ENCODE peak calls at places on chromosomes 6 and 20, in nine cellular contexts. P is astrocyte of the cerebellum, N is foreskin keratinocyte, E is lung, O is type B pancreatic cell, I is DND-41, U is PC-9, S is fibroblast of lung, Q is neural crest cell. F is an unnamed sample.

GRCh38 chr6:27901801-27902200 is 10.4 kb downstream of the OR2B2 start:
- DNase-seq in P (no peak), N (no peak), E (no peak), O (no peak), I (no peak), U (no peak), S (no peak), Q (no peak), F (no peak)

GRCh38 chr6:107735906-107736635 is 88.0 kb downstream of the SCML4 start:
- DNase-seq in P (no peak), N (no peak), E (no peak), O (no peak), I (no peak), U (no peak), S (no peak), Q (no peak), F (no peak)

GRCh38 chr20:43744966-43745733 is 18.3 kb upstream of the GTSF1L start:
- DNase-seq in P (no peak), N (no peak), E (no peak), O (no peak), I (no peak), U (no peak), S (no peak), Q (no peak), F (no peak)

GRCh38 chr6:12911387-12911960 is 194.9 kb downstream of the PHACTR1 start:
- DNase-seq in P (peak), N (no peak), E (no peak), O (no peak), I (no peak), U (no peak), S (peak), Q (no peak), F (no peak)

GRCh38 chr6:27684264-27685211 is 211.6 kb upstream of the ZNF184 start:
- DNase-seq in P (peak), N (peak), E (no peak), O (no peak), I (peak), U (peak), S (peak), Q (no peak), F (no peak)

GRCh38 chr20:38130687-38131587 is 34.1 kb downstream of the TGM2 start:
- DNase-seq in P (no peak), N (no peak), E (no peak), O (no peak), I (no peak), U (no peak), S (no peak), Q (no peak), F (no peak)

GRCh38 chr6:22146581-22147468 is 150.0 kb downstream of the PRL start:
- DNase-seq in P (no peak), N (no peak), E (no peak), O (no peak), I (peak), U (no peak), S (no peak), Q (no peak), F (no peak)

GRCh38 chr6:100806280-100806679 is 74.8 kb downstream of the ASCC3 start:
- DNase-seq in P (no peak), N (no peak), E (no peak), O (no peak), I (no peak), U (no peak), S (peak), Q (no peak), F (no peak)

GRCh38 chr20:22686097-22686496 is 101.7 kb upstream of the FOXA2 start:
- DNase-seq in P (no peak), N (no peak), E (peak), O (no peak), I (no peak), U (peak), S (peak), Q (peak), F (no peak)

GRCh38 chr6:131787079-131787478 is 20.7 kb upstream of the ENPP1 start:
- DNase-seq in P (no peak), N (no peak), E (no peak), O (no peak), I (no peak), U (no peak), S (peak), Q (no peak), F (no peak)

GRCh38 chr20:63697868-63698545 is 1.6 kb downstream of the TNFRSF6B start:
- DNase-seq in P (no peak), N (no peak), E (no peak), O (no peak), I (no peak), U (no peak), S (no peak), Q (no peak), F (no peak)

GRCh38 chr6:150514806-150515362 is 84.8 kb upstream of the PLEKHG1 start:
- DNase-seq in P (no peak), N (no peak), E (no peak), O (no peak), I (no peak), U (no peak), S (no peak), Q (no peak), F (no peak)

GRCh38 chr6:73710470-73710869 is 14.5 kb downstream of the CD109 start:
- DNase-seq in P (peak), N (peak), E (no peak), O (no peak), I (no peak), U (peak), S (peak), Q (no peak), F (no peak)

GRCh38 chr6:127518710-127519468 is at the start of gene MTCL3:
- DNase-seq in P (peak), N (no peak), E (no peak), O (peak), I (no peak), U (no peak), S (peak), Q (peak), F (no peak)

GRCh38 chr20:10388571-10388970 is 45.5 kb downstream of the MKKS start:
- DNase-seq in P (no peak), N (no peak), E (no peak), O (no peak), I (no peak), U (no peak), S (no peak), Q (no peak), F (no peak)

GRCh38 chr6:101931766-101932165 is 538.3 kb downstream of the GRIK2 start:
- DNase-seq in P (no peak), N (peak), E (no peak), O (no peak), I (no peak), U (no peak), S (no peak), Q (no peak), F (no peak)

GRCh38 chr20:63096681-63097335 is 90.0 kb upstream of the BHLHE23 start:
- DNase-seq in P (no peak), N (no peak), E (no peak), O (peak), I (no peak), U (no peak), S (no peak), Q (no peak), F (no peak)

GRCh38 chr6:36442671-36443497 is at the start of the genes KCTD20 and PXT1:
- DNase-seq in P (peak), N (peak), E (peak), O (peak), I (peak), U (peak), S (peak), Q (peak), F (peak)

GRCh38 chr6:157675859-157676640 is 147.0 kb upstream of the SNX9 start:
- DNase-seq in P (no peak), N (no peak), E (no peak), O (no peak), I (no peak), U (no peak), S (peak), Q (no peak), F (no peak)

GRCh38 chr6:44896701-44897100 is 431.4 kb upstream of the RUNX2 start:
- DNase-seq in P (no peak), N (no peak), E (no peak), O (no peak), I (no peak), U (no peak), S (no peak), Q (no peak), F (no peak)

DNA sequence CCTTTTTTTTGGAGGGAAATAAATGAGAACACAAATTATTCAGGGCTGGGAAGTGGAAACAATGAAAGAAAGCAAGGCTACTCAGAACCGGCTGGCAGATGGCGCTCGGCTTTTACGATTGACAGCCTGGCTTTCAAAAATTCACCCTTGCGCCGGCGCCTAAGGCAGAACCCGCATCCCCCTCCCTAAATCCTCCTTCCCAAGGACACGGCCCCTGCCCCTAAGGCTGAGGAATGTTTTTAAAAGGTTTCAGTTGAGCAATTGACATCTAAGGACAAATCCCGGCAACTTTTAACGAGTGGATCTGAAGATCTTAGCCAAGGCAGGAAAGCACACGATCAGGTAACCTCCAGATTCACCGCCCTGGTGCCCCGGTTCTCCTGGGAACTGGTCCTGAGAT is 16.3 kb downstream of the GNAS start:
- DNase-seq in P (no peak), N (no peak), E (no peak), O (no peak), I (no peak), U (no peak), S (peak), Q (peak), F (no peak)
- TF ChIP-seq CTCF in P (peak), N (peak), E (no peak), O (peak), I (no peak), U (no peak), S (peak), Q (peak), F (peak)

GRCh38 chr6:160138839-160139419 is 17.3 kb downstream of the SLC22A1 start:
- DNase-seq in P (no peak), N (no peak), E (no peak), O (no peak), I (no peak), U (no peak), S (no peak), Q (no peak), F (no peak)
- TF ChIP-seq CTCF in P (no peak), N (no peak), E (no peak), O (no peak), I (peak), U (no peak), S (no peak), Q (no peak), F (no peak)

DNA sequence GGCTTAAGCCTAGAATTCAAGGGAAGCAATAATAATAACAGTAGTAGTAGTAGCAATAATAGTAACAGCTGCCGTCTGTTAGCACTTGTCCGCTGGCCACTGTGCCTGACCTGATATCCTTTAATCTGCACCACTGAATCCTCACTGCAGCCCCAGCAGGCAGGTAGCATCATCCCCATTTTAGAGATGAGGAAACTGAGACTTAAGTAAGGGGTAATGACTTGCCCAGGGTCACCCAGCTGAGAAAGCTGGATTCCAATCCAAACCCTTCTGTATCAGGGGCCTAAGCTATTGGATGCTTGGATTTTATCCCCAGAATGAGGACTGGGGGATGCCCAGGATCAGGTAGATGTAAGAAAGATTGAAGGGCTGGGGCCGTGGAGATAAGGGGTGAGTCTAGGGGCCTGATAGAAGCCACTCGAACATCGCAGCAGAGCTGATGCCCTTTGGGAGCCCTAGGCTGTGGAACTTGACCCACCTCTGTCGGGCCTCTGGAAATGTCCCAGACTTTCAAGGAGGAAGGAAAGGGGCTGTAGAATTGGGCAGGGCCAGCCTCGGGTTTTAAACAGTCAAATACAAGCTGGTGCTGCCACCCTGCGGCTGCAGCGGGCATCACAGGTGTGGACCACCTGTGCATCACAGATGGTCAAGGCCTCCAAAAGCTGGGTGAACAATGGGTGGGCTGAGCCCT is 102.1 kb upstream of the MYL9 start:
- DNase-seq in P (peak), N (no peak), E (peak), O (peak), I (peak), U (peak), S (peak), Q (peak), F (peak)
- TF ChIP-seq CTCF in P (peak), N (peak), E (peak), O (peak), I (peak), U (peak), S (peak), Q (peak), F (peak)

GRCh38 chr6:138402833-138403187 is 1.2 kb upstream of the HEBP2 start:
- DNase-seq in P (no peak), N (no peak), E (no peak), O (no peak), I (no peak), U (no peak), S (no peak), Q (no peak), F (no peak)

GRCh38 chr6:138401960-138402832 is 1.8 kb upstream of the HEBP2 start:
- DNase-seq in P (no peak), N (no peak), E (no peak), O (no peak), I (no peak), U (no peak), S (no peak), Q (no peak), F (no peak)

GRCh38 chr6:138404666-138405337 is 779 bp downstream of the HEBP2 start:
- DNase-seq in P (no peak), N (no peak), E (no peak), O (no peak), I (no peak), U (no peak), S (no peak), Q (no peak), F (no peak)

GRCh38 chr6:138403801-138404665 is at the start of gene HEBP2:
- DNase-seq in P (peak), N (peak), E (peak), O (peak), I (peak), U (peak), S (peak), Q (peak), F (peak)

GRCh38 chr6:138403324-138403800 is 661 bp upstream of the HEBP2 start:
- DNase-seq in P (no peak), N (no peak), E (peak), O (no peak), I (peak), U (peak), S (peak), Q (peak), F (peak)
- TF ChIP-seq CTCF in P (peak), N (peak), E (no peak), O (peak), I (peak), U (no peak), S (peak), Q (no peak), F (no peak)

DNA sequence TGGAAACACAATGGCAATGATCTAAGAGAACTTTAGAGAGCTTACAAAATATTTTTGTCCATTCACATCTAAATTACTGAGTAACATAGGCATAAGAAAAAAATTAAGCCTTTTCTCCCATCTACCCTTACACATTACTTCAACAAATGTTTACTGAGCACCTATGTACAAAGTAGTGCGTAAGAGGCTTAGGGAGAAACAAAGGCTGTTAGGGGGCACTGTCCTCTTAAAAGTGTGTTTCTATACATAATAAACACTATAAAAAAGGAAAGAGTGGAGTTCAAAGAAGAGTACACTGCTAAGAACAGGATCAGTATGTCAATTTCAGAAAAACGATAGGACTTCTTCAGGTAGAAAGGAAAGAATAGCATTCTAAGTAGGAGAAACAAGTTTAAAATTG is 12.2 kb downstream of the ILRUN start:
- DNase-seq in P (no peak), N (no peak), E (no peak), O (no peak), I (no peak), U (no peak), S (no peak), Q (no peak), F (no peak)
- TF ChIP-seq CTCF in P (no peak), N (no peak), E (no peak), O (no peak), I (no peak), U (no peak), S (no peak), Q (no peak), F (no peak)